ENCODE peak calls at places on chromosomes 2 and 18, in four cellular contexts. One of them, this sample, is unnamed. For H3K9me3, the result is how much of the 10 kb centered on the place peaks cover.

GRCh38 chr2:233838251-233838650 is 16.1 kb downstream of the HJURP start:
- DNase-seq in aorta: peak
- DNase-seq in sigmoid colon: peak
- DNase-seq in esophagus squamous epithelium: no peak
- DNase-seq in this sample: no peak

GRCh38 chr2:128472789-128473174 is 154.1 kb upstream of the HS6ST1 start:
- DNase-seq in aorta: no peak
- DNase-seq in sigmoid colon: no peak
- DNase-seq in esophagus squamous epithelium: no peak
- DNase-seq in this sample: no peak

GRCh38 chr2:181430406-181431199 is 26.6 kb upstream of the ITGA4 start:
- DNase-seq in aorta: no peak
- DNase-seq in sigmoid colon: no peak
- DNase-seq in esophagus squamous epithelium: no peak
- DNase-seq in this sample: no peak

GRCh38 chr18:63336366-63337099 is 17.0 kb upstream of the BCL2 start:
- DNase-seq in aorta: no peak
- DNase-seq in sigmoid colon: no peak
- DNase-seq in esophagus squamous epithelium: no peak
- DNase-seq in this sample: no peak

GRCh38 chr2:207734264-207734635 is 22.8 kb downstream of the CCNYL1 start:
- DNase-seq in aorta: no peak
- DNase-seq in sigmoid colon: no peak
- DNase-seq in esophagus squamous epithelium: no peak
- DNase-seq in this sample: no peak

GRCh38 chr2:149595069-149595963 is 7.7 kb upstream of the MMADHC start:
- DNase-seq in aorta: no peak
- DNase-seq in sigmoid colon: no peak
- DNase-seq in esophagus squamous epithelium: no peak
- DNase-seq in this sample: no peak

GRCh38 chr2:9638532-9638931 is 7.7 kb upstream of the YWHAQ start:
- DNase-seq in aorta: peak
- DNase-seq in sigmoid colon: peak
- DNase-seq in esophagus squamous epithelium: no peak
- DNase-seq in this sample: no peak

GRCh38 chr18:59560556-59560955 is 136.7 kb downstream of the CCBE1 start:
- DNase-seq in aorta: no peak
- DNase-seq in sigmoid colon: no peak
- DNase-seq in esophagus squamous epithelium: no peak
- DNase-seq in this sample: no peak

GRCh38 chr18:44452346-44452745 is 228.3 kb upstream of the SETBP1 start:
- DNase-seq in aorta: no peak
- DNase-seq in sigmoid colon: no peak
- DNase-seq in esophagus squamous epithelium: no peak
- DNase-seq in this sample: no peak

GRCh38 chr2:24913896-24914295 is 6.1 kb downstream of the ADCY3 start:
- DNase-seq in aorta: peak
- DNase-seq in sigmoid colon: peak
- DNase-seq in esophagus squamous epithelium: no peak
- DNase-seq in this sample: no peak

GRCh38 chr2:132562245-132562644 is 107.8 kb downstream of the LYPD1 start:
- DNase-seq in aorta: no peak
- DNase-seq in sigmoid colon: no peak
- DNase-seq in esophagus squamous epithelium: no peak
- DNase-seq in this sample: no peak

GRCh38 chr2:128422571-128422970 is 103.9 kb upstream of the HS6ST1 start:
- DNase-seq in aorta: peak
- DNase-seq in sigmoid colon: no peak
- DNase-seq in esophagus squamous epithelium: no peak
- DNase-seq in this sample: no peak

GRCh38 chr2:218218409-218219185 is 1.6 kb downstream of the ARPC2 start:
- DNase-seq in aorta: no peak
- DNase-seq in sigmoid colon: no peak
- DNase-seq in esophagus squamous epithelium: no peak
- DNase-seq in this sample: no peak

GRCh38 chr2:162164802-162165201 is 12.8 kb upstream of the GCG start:
- DNase-seq in aorta: no peak
- DNase-seq in sigmoid colon: no peak
- DNase-seq in esophagus squamous epithelium: no peak
- DNase-seq in this sample: no peak

GRCh38 chr2:60262178-60262577 is 291.3 kb downstream of the BCL11A start:
- DNase-seq in aorta: no peak
- DNase-seq in sigmoid colon: no peak
- DNase-seq in esophagus squamous epithelium: no peak
- DNase-seq in this sample: no peak

GRCh38 chr2:152825834-152826233 is 107.4 kb downstream of the ARL6IP6 start:
- DNase-seq in aorta: no peak
- DNase-seq in sigmoid colon: no peak
- DNase-seq in esophagus squamous epithelium: no peak
- DNase-seq in this sample: no peak

GRCh38 chr2:202035089-202035940 is 1.7 kb downstream of the FZD7 start:
- DNase-seq in aorta: peak
- DNase-seq in sigmoid colon: peak
- DNase-seq in esophagus squamous epithelium: no peak
- DNase-seq in this sample: no peak

GRCh38 chr2:155727097-155727906 is 605.2 kb downstream of the NR4A2 start:
- DNase-seq in aorta: no peak
- DNase-seq in sigmoid colon: no peak
- DNase-seq in esophagus squamous epithelium: no peak
- DNase-seq in this sample: no peak

GRCh38 chr2:236895497-236895896 is 190.2 kb upstream of the COPS8 start:
- DNase-seq in aorta: no peak
- DNase-seq in sigmoid colon: no peak
- DNase-seq in esophagus squamous epithelium: no peak
- DNase-seq in this sample: no peak

GRCh38 chr18:11387880-11388279 is 221.5 kb upstream of the SLC35G4 start:
- DNase-seq in aorta: peak
- DNase-seq in sigmoid colon: no peak
- DNase-seq in esophagus squamous epithelium: no peak
- DNase-seq in this sample: no peak

GRCh38 chr2:233061591-233062446 is 1.7 kb downstream of the INPP5D start:
- DNase-seq in aorta: peak
- DNase-seq in sigmoid colon: peak
- DNase-seq in esophagus squamous epithelium: no peak
- DNase-seq in this sample: no peak

DNA sequence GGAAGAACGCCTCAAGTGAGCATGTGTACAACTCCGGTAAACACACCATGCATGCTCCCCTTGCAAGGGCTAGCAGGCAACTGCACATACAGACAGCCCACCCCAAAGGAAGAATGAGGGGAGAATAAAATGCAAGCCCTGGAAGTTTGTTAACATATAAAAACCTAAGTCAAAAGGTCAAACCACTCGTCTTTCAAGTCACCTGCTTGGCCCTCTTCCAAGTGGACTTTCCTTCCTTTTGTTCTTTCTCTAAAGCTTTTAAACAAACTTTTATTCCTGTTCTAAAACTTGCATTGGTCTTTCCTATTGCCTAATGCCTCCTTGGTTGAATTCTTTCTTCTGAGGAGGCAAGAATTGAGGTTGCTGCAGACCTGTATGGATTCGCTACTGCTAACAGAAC is 5.2 kb upstream of the RPIA start:
- DNase-seq in aorta: no peak
- DNase-seq in sigmoid colon: no peak
- DNase-seq in esophagus squamous epithelium: no peak
- DNase-seq in this sample: no peak
- H3K9me3 ChIP-seq in aorta: under half
- H3K9me3 ChIP-seq in sigmoid colon: under half
- H3K9me3 ChIP-seq in esophagus squamous epithelium: under half
- H3K9me3 ChIP-seq in this sample: under half

GRCh38 chr2:82781516-82781915 is 1677.6 kb downstream of the SUCLG1 start:
- DNase-seq in aorta: no peak
- DNase-seq in sigmoid colon: no peak
- DNase-seq in esophagus squamous epithelium: no peak
- DNase-seq in this sample: no peak

DNA sequence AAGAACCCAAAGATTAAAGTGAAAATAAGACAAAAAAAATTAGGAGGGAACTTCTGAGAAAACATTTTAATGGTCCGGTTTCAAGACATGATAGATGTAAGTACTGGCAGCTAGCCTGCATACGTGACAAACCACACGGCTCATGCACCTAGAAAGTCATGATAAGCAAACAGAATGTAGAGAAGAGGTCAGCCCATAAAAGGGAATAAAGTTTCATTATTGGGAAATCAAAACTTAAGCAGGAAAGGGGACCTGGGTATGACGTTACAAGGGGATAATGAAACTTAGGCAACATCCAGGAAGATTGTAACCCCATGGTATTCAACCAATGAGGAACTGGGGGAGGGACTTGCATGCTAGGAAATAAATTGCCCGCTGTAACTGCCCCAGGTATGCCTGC is 1679.1 kb downstream of the SUCLG1 start:
- DNase-seq in aorta: no peak
- DNase-seq in sigmoid colon: no peak
- DNase-seq in esophagus squamous epithelium: no peak
- DNase-seq in this sample: no peak
- H3K9me3 ChIP-seq in aorta: under half
- H3K9me3 ChIP-seq in sigmoid colon: under half
- H3K9me3 ChIP-seq in esophagus squamous epithelium: under half
- H3K9me3 ChIP-seq in this sample: under half

GRCh38 chr18:14919666-14920065 is 171.7 kb downstream of the ANKRD30B start:
- DNase-seq in aorta: no peak
- DNase-seq in sigmoid colon: no peak
- DNase-seq in esophagus squamous epithelium: no peak
- DNase-seq in this sample: no peak

GRCh38 chr18:14922031-14922430 is 174.1 kb downstream of the ANKRD30B start:
- DNase-seq in aorta: no peak
- DNase-seq in sigmoid colon: no peak
- DNase-seq in esophagus squamous epithelium: no peak
- DNase-seq in this sample: no peak

GRCh38 chr18:14922965-14923565 is 175.1 kb downstream of the ANKRD30B start:
- DNase-seq in aorta: no peak
- DNase-seq in sigmoid colon: no peak
- DNase-seq in esophagus squamous epithelium: no peak
- DNase-seq in this sample: no peak

GRCh38 chr18:14920976-14921375 is 173.0 kb downstream of the ANKRD30B start:
- DNase-seq in aorta: no peak
- DNase-seq in sigmoid colon: no peak
- DNase-seq in esophagus squamous epithelium: no peak
- DNase-seq in this sample: no peak

GRCh38 chr18:14921547-14921946 is 173.6 kb downstream of the ANKRD30B start:
- DNase-seq in aorta: no peak
- DNase-seq in sigmoid colon: no peak
- DNase-seq in esophagus squamous epithelium: no peak
- DNase-seq in this sample: no peak
- H3K9me3 ChIP-seq in aorta: under half
- H3K9me3 ChIP-seq in sigmoid colon: under half
- H3K9me3 ChIP-seq in esophagus squamous epithelium: under half
- H3K9me3 ChIP-seq in this sample: under half

DNA sequence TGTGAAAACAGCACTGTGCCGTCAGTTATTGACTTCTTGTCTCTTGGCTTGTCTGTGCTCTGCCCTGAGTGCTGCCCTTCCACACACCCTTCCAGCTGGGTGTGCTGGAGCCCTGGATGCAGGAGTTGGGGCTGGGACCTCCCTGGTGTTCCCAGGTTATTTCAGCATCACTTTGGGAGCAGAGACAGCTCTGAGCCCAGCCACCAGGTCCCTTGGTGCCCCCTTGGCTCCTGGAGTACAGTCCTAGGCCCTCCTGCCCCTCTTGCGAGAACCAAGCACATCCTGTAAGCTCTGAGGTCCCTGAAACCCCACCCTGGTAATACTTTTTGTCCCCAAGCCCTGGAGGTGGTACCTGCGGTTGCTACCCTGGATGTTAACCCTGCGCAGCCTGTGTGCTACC is 24.3 kb downstream of the BOK start:
- DNase-seq in aorta: peak
- DNase-seq in sigmoid colon: peak
- DNase-seq in esophagus squamous epithelium: no peak
- DNase-seq in this sample: no peak
- H3K9me3 ChIP-seq in aorta: under half
- H3K9me3 ChIP-seq in sigmoid colon: under half
- H3K9me3 ChIP-seq in esophagus squamous epithelium: under half
- H3K9me3 ChIP-seq in this sample: under half